ENCODE peak calls at places on chromosomes 13 and 19, in four cellular contexts. V, G, P and B are unnamed samples.

GRCh38 chr19:42330521-42330835 is 5.0 kb downstream of the MEGF8 start:
- DNase-seq in G (no peak), P (no peak), V (no peak), B (no peak)

GRCh38 chr19:12779162-12779993 is 4.0 kb upstream of the HOOK2 start:
- DNase-seq in P (no peak), V (no peak), G (no peak), B (no peak)

GRCh38 chr13:43537124-43537523 is 249.6 kb downstream of the ENOX1 start:
- DNase-seq in G (no peak), V (no peak), P (no peak), B (no peak)

GRCh38 chr13:114099191-114099590 is 33.2 kb downstream of the RASA3 start:
- DNase-seq in G (peak; percentile 46), P (no peak), V (no peak), B (peak; percentile 21)

GRCh38 chr13:98847780-98848179 is 95.3 kb upstream of the SLC15A1 start:
- DNase-seq in V (no peak), G (no peak), P (no peak), B (no peak)

GRCh38 chr13:36382030-36382429 is 35.8 kb upstream of the SPART start:
- DNase-seq in G (no peak), V (no peak), P (no peak), B (no peak)

GRCh38 chr19:48615145-48616040 is 517 bp upstream of the FAM83E start:
- DNase-seq in V (no peak), G (no peak), P (no peak), B (no peak)

GRCh38 chr19:21491161-21491560 is 14.2 kb upstream of the ZNF429 start:
- DNase-seq in V (no peak), P (no peak), G (no peak), B (no peak)

GRCh38 chr19:15936950-15937349 is 2.6 kb upstream of the CYP4F11 start:
- DNase-seq in V (no peak), P (no peak), G (no peak), B (no peak)

GRCh38 chr13:86085890-86086289 is 286.7 kb upstream of the SLITRK6 start:
- DNase-seq in V (no peak), P (no peak), G (no peak), B (no peak)

GRCh38 chr13:102405499-102406079 is 3.7 kb upstream of the FGF14 start:
- DNase-seq in P (no peak), G (no peak), V (no peak), B (no peak)